ENCODE peak calls at places on chromosomes 16 and 17, in five cellular contexts. D is ELF-1; F is RPMI7951; J is heart right ventricle; B is effector memory CD4-positive, alpha-beta T cell. G is an unnamed sample.

GRCh38 chr17:56834380-56835258 is 668 bp downstream of the DGKE start:
- DNase-seq in D (peak; percentile 72), F (no peak), J (peak; percentile 57), B (peak; percentile 56), G (peak; percentile 61)

GRCh38 chr16:57156351-57156703 is 29.5 kb downstream of the PSME3IP1 start:
- DNase-seq in D (no peak), F (no peak), J (no peak), B (no peak), G (no peak)

GRCh38 chr17:8911205-8911604 is 43.7 kb upstream of the PIK3R6 start:
- DNase-seq in D (no peak), F (no peak), J (no peak), B (no peak), G (no peak)

GRCh38 chr16:1610841-1611653 is 825 bp downstream of the IFT140 start:
- DNase-seq in D (no peak), F (no peak), J (no peak), B (peak; percentile 9), G (no peak)

GRCh38 chr17:34519286-34519685 is 60.1 kb upstream of the TMEM132E start:
- DNase-seq in D (peak; percentile 49), F (peak; percentile 4), J (no peak), B (no peak), G (no peak)

GRCh38 chr16:55756963-55757362 is 75.9 kb downstream of the CES1 start:
- DNase-seq in D (no peak), F (no peak), J (no peak), B (no peak), G (no peak)

GRCh38 chr16:65196696-65197095 is 74.8 kb upstream of the CDH11 start:
- DNase-seq in D (no peak), F (peak; percentile 57), J (no peak), B (no peak), G (no peak)

GRCh38 chr17:73630531-73630930 is 13.7 kb downstream of the SDK2 start:
- DNase-seq in D (peak; percentile 83), F (peak; percentile 33), J (no peak), B (no peak), G (no peak)

GRCh38 chr17:14468858-14469257 is 168.0 kb downstream of the HS3ST3B1 start:
- DNase-seq in D (no peak), F (no peak), J (no peak), B (no peak), G (no peak)

GRCh38 chr17:9890124-9890523 is 14.9 kb downstream of the RCVRN start:
- DNase-seq in D (peak; percentile 91), F (no peak), J (peak; percentile 36), B (no peak), G (no peak)

GRCh38 chr16:53111078-53111776 is 56.4 kb downstream of the CHD9 start:
- DNase-seq in D (no peak), F (no peak), J (no peak), B (no peak), G (no peak)

GRCh38 chr17:45940826-45941225 is 46.5 kb downstream of the MAPT start:
- DNase-seq in D (no peak), F (no peak), J (no peak), B (no peak), G (no peak)

GRCh38 chr16:10126686-10127085 is 55.5 kb downstream of the GRIN2A start:
- DNase-seq in D (no peak), F (peak; percentile 90), J (no peak), B (no peak), G (no peak)

GRCh38 chr17:19996086-19996485 is 13.1 kb upstream of the SPECC1 start:
- DNase-seq in D (no peak), F (no peak), J (no peak), B (no peak), G (no peak)

G was measured in CD8-positive, alpha-beta memory T cell.